ENCODE peak calls at places on chromosomes 1 and 21, in five cellular contexts. B, X, E, U and J are unnamed samples.

GRCh38 chr1:181632492-181632891 is 149.2 kb downstream of the CACNA1E start:
- DNase-seq in B (no peak), X (no peak), E (no peak), U (no peak), J (no peak)

GRCh38 chr21:37668462-37669239 is 247.6 kb downstream of the KCNJ6 start:
- DNase-seq in B (no peak), X (no peak), E (peak), U (no peak), J (no peak)

GRCh38 chr1:180248176-180248575 is 18.1 kb downstream of the LHX4 start:
- DNase-seq in B (no peak), X (no peak), E (no peak), U (no peak), J (no peak)

GRCh38 chr1:243287128-243287470 is 31.3 kb downstream of the SDCCAG8 start:
- DNase-seq in B (no peak), X (no peak), E (no peak), U (no peak), J (no peak)

GRCh38 chr1:107782192-107782845 is 182.7 kb downstream of the VAV3 start:
- DNase-seq in B (peak), X (no peak), E (peak), U (peak), J (no peak)

GRCh38 chr1:178483251-178483957 is 13.4 kb downstream of the CLEC20A start:
- DNase-seq in B (no peak), X (no peak), E (no peak), U (no peak), J (no peak)

GRCh38 chr1:163875214-163875926 is 553.6 kb downstream of the NUF2 start:
- DNase-seq in B (no peak), X (no peak), E (no peak), U (no peak), J (no peak)

GRCh38 chr1:214791961-214792360 is 189.0 kb downstream of the CENPF start:
- DNase-seq in B (no peak), X (no peak), E (no peak), U (no peak), J (no peak)

GRCh38 chr1:81571946-81572345 is 228.8 kb upstream of the ADGRL2 start:
- DNase-seq in B (no peak), X (no peak), E (no peak), U (no peak), J (no peak)

GRCh38 chr1:226662704-226663326 is 76.3 kb downstream of the ITPKB start:
- DNase-seq in B (peak), X (peak), E (peak), U (no peak), J (no peak)

GRCh38 chr1:30761312-30762151 is 4.0 kb upstream of the LAPTM5 start:
- DNase-seq in B (no peak), X (no peak), E (no peak), U (no peak), J (no peak)

GRCh38 chr1:197595244-197595904 is 179.9 kb downstream of the DENND1B start:
- DNase-seq in B (no peak), X (no peak), E (no peak), U (no peak), J (no peak)

GRCh38 chr1:44849575-44850132 is 6.6 kb upstream of the PTCH2 start:
- DNase-seq in B (no peak), X (no peak), E (no peak), U (no peak), J (no peak)

GRCh38 chr1:3013371-3014038 is 7.8 kb upstream of the ACTRT2 start:
- DNase-seq in B (no peak), X (no peak), E (no peak), U (no peak), J (no peak)

GRCh38 chr1:235908742-235909520 is 42.2 kb upstream of the LYST start:
- DNase-seq in B (no peak), X (no peak), E (no peak), U (no peak), J (no peak)

GRCh38 chr1:68322096-68322495 is 89.8 kb upstream of the WLS start:
- DNase-seq in B (no peak), X (no peak), E (no peak), U (no peak), J (no peak)

GRCh38 chr21:43909736-43910455 is 44.9 kb downstream of the AGPAT3 start:
- DNase-seq in B (no peak), X (no peak), E (no peak), U (no peak), J (no peak)

GRCh38 chr1:32334274-32334861 is 1.7 kb downstream of the MARCKSL1 start:
- DNase-seq in B (no peak), X (no peak), E (no peak), U (no peak), J (no peak)

GRCh38 chr1:1422465-1423244 is 1.6 kb upstream of the ANKRD65 start:
- DNase-seq in B (no peak), X (no peak), E (no peak), U (no peak), J (no peak)

GRCh38 chr1:234980657-234981396 is 147.8 kb downstream of the TOMM20 start:
- DNase-seq in B (no peak), X (peak), E (no peak), U (peak), J (no peak)

GRCh38 chr1:201457508-201457960 is 11.5 kb downstream of the PHLDA3 start:
- DNase-seq in B (no peak), X (no peak), E (no peak), U (no peak), J (no peak)

GRCh38 chr21:37758997-37759396 is 157.3 kb downstream of the KCNJ6 start:
- DNase-seq in B (peak), X (no peak), E (peak), U (peak), J (peak)

GRCh38 chr21:44267655-44268142 is 6.0 kb upstream of the DNMT3L start:
- DNase-seq in B (no peak), X (peak), E (no peak), U (peak), J (no peak)

GRCh38 chr21:32771134-32771523 is 426 bp downstream of the PAXBP1 start:
- DNase-seq in B (peak), X (no peak), E (peak), U (peak), J (no peak)

GRCh38 chr1:85330206-85330605 is 53.8 kb upstream of the BCL10 start:
- DNase-seq in B (no peak), X (no peak), E (no peak), U (peak), J (no peak)

GRCh38 chr1:175072131-175072941 is 4.7 kb downstream of the TNN start:
- DNase-seq in B (peak), X (no peak), E (peak), U (no peak), J (no peak)

GRCh38 chr21:26148071-26148470 is 22.5 kb downstream of the APP start:
- DNase-seq in B (no peak), X (no peak), E (peak), U (no peak), J (no peak)

GRCh38 chr1:229621663-229622062 is 4.3 kb downstream of the TAF5L start:
- DNase-seq in B (no peak), X (no peak), E (no peak), U (no peak), J (no peak)

GRCh38 chr1:234890694-234891093 is 237.9 kb downstream of the TOMM20 start:
- DNase-seq in B (no peak), X (no peak), E (no peak), U (no peak), J (no peak)

GRCh38 chr1:24266398-24266941 is 52.7 kb upstream of the GRHL3 start:
- DNase-seq in B (no peak), X (no peak), E (peak), U (peak), J (no peak)

GRCh38 chr1:64308856-64309255 is 105.4 kb downstream of the UBE2U start:
- DNase-seq in B (no peak), X (no peak), E (no peak), U (no peak), J (no peak)

GRCh38 chr1:248782311-248782887 is 26.8 kb upstream of the LYPD8 start:
- DNase-seq in B (no peak), X (no peak), E (no peak), U (no peak), J (no peak)

GRCh38 chr1:89085781-89086180 is 20.8 kb upstream of the GBP1 start:
- DNase-seq in B (no peak), X (no peak), E (peak), U (peak), J (no peak)
- TF ChIP-seq SUZ12 in B (no peak), X (no peak), E (no peak), U (no peak), J (no peak)

GRCh38 chr1:97739596-97740103 is 181.2 kb downstream of the DPYD start:
- DNase-seq in B (no peak), X (no peak), E (no peak), U (no peak), J (no peak)

GRCh38 chr1:97740891-97741290 is 179.9 kb downstream of the DPYD start:
- DNase-seq in B (no peak), X (no peak), E (no peak), U (no peak), J (no peak)

GRCh38 chr1:97738270-97738669 is 182.6 kb downstream of the DPYD start:
- DNase-seq in B (no peak), X (no peak), E (no peak), U (no peak), J (no peak)

GRCh38 chr1:97745912-97746311 is 174.9 kb downstream of the DPYD start:
- DNase-seq in B (no peak), X (no peak), E (no peak), U (no peak), J (no peak)

GRCh38 chr1:97743129-97743528 is 177.7 kb downstream of the DPYD start:
- DNase-seq in B (no peak), X (no peak), E (no peak), U (no peak), J (no peak)
- TF ChIP-seq SUZ12 in B (no peak), X (no peak), E (no peak), U (no peak), J (no peak)

DNA sequence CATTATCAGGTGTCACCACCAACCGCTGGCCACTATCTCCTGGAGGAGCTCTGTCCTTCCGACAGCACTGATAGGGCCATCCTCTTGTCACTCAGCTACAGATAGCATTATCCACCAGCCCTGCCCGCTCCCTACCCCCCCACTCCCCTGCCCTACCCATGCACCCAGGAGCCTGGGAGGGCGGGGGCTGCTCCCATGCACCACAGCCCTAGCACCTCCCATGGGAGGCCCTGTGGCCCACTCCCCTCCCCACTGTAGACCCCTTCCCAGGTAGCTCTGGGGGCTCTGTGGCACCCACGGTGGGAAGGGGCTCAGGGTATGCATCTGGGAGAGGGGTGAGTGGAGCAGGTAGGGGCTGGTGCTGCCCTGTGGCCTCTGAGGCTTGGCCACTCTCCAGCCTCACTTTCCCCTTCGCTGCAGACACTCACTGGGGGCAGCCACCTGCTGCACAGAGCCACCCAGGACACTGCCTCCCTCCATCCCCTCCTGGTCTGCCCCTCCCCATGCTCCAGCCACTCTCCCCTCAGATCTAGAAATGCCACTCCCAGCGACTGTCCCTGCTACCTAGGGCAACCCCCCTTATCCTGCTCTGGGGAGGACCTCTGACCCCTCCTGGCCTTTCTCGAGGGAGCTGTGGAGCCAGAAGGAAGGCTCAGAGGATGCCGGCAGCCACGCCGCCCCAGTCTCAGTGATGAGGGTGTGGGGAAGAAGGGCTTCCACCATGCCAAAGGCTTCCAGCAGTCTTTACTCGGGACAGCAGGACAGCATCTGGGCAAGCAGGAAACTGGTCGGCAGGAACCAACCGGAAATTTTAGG is 58.5 kb downstream of the WNT9A start:
- DNase-seq in B (no peak), X (no peak), E (no peak), U (no peak), J (no peak)
- TF ChIP-seq SUZ12 in B (no peak), X (no peak), E (no peak), U (no peak), J (no peak)

DNA sequence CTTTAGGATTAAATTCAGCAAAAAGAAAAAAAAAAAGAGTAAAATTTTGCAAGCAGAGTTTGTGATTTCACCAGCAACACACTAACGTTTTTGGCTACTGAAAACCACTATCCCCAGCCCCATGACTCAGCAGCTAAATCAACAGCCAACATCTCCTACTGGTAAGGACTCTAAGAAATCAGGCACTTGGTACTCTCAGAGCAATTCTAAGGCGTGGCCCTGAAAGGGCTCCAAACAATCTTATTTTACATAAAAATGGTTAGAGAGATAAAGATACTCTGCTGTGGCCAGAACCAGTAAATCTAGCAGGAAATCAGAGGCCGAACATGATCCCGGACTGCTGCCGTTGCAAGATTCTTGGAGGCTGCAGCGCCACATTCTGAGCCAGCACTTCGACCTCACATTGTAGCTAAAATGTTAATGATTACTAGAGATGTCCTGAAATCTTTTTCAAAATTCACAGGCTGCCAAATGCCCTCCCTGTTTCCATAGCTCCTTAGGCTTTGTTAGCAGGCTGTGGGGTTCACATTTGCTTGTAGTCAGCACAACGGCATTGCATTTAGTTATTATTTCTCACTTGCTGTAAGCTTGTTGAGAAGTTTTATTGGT is 1.7 kb upstream of the ENO1 start:
- DNase-seq in B (no peak), X (no peak), E (no peak), U (peak), J (no peak)
- TF ChIP-seq SUZ12 in B (no peak), X (no peak), E (no peak), U (no peak), J (no peak)

DNA sequence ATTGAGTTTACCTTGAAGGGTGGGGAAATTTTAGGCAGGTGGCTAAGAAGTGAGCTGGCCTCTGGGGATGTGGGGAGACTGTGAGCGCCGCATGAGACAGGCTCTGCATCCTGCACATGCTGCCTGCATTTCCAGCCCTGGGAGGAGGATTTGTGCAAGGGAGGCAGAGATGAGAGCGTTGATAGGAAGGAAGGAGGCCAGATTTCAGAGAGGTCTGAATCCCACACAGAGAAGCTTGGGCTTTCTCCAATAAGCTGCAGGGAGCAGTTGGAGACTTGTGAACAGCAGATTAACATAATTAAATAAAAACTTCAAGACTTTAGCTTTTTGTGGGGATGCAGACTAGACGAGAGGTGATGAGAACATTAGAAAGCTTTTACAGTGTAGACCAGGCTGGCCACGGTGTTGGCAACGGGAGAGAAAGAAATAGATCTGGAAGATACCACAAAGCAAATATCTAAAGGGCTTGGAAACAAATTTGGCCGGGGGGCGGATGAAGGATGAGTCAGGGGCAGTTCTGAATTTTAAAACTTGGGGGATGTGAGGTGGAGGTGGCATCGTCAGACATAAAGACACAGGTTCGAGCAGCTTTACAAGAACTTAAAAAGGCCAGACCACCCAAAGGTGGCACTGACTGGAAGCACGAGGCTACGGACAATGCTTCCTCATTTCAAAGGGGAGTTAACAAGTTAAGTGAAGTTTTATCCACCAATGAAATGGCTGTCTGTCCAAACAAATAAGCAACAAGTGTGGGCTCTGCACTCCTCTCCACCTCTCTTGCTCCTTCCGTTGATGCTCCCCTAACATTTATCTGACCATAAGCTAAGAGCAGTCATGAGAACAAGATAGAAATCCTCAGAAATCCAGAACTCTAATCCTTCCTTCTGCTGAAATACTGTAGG is 57.0 kb downstream of the HIVEP3 start:
- DNase-seq in B (no peak), X (no peak), E (no peak), U (no peak), J (no peak)
- TF ChIP-seq SUZ12 in B (no peak), X (no peak), E (no peak), U (no peak), J (no peak)

GRCh38 chr1:84146375-84147032 is 2.4 kb downstream of the PRKACB start:
- DNase-seq in B (no peak), X (no peak), E (no peak), U (no peak), J (no peak)

GRCh38 chr1:84145051-84145450 is 980 bp downstream of the PRKACB start:
- DNase-seq in B (no peak), X (no peak), E (no peak), U (no peak), J (no peak)

GRCh38 chr1:84143796-84144565 is at the start of gene PRKACB:
- DNase-seq in B (no peak), X (peak), E (no peak), U (no peak), J (no peak)

DNA sequence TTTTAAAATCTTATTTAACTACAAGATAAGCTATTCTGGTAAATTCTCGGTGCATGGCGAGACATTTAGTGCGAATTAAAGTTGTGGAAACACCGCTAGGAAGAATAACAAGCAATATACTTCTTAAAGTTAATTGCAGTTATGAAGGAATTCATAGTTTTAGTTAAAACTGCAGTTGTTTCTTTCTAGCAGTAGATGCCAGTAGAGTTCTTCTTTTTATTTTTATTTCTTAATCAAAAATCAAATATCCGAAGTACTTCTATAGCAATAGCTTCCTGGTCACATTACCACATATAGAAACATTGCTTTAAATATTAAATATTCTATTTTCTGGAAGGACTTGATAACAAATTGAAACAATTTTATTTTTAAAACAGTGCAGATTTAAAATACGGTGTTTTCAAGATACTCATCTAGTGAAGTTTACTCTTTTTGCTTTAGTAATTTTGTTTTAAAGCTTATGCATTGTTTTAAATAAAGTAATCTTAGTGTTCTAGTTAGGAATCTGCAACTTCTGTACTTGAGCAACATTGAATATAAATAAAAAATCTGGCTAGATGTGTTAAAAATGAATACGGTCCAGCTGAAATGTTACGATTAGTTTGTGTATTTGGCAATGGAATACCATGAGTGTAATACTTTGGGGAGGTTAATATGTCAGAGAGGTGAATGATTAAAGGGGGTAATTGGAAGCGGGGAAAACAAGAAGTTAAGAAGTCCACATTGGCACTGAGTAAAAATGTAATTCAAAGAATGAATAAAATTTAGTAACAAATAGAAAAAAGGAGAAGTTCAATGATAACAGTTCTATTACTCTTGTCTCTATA is 2.7 kb upstream of the PRKACB start:
- DNase-seq in B (no peak), X (no peak), E (no peak), U (no peak), J (no peak)
- TF ChIP-seq SUZ12 in B (no peak), X (no peak), E (no peak), U (no peak), J (no peak)

DNA sequence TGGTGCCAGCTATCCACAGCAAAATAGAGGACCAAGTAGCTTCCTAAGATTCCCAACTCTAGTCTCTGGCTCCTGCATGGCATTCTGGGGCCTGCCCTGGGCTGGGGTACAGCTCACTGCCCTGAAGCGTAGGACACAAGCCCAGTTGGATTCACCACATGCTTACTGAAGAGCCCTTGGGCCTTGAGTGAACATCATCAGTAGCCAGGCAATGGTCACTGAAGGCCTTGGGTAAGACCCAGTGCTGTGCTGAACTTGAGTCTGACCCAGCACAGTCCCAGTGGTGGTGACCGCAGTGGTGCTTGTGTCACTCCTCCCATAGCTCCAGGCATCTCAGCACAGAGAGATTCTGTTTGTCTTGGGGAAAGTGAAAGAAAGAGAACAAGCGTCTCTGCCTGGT is 7.7 kb upstream of the LCE3A start:
- DNase-seq in B (peak), X (no peak), E (no peak), U (no peak), J (no peak)
- TF ChIP-seq SUZ12 in B (no peak), X (no peak), E (no peak), U (no peak), J (no peak)